ENCODE peak calls at places on chromosomes 6 and 20, in seven cellular contexts. One of them, this sample, is unnamed.

GRCh38 chr6:39166189-39166917 is 51.4 kb upstream of the SAYSD1 start:
- DNase-seq in PC-9: peak
- DNase-seq in heart left ventricle: peak
- DNase-seq in prostate gland: peak
- DNase-seq in MM.1S: peak
- DNase-seq in heart right ventricle: peak
- DNase-seq in brain microvascular endothelial cell: peak
- DNase-seq in this sample: peak

GRCh38 chr6:45148711-45149341 is 179.3 kb upstream of the RUNX2 start:
- DNase-seq in PC-9: no peak
- DNase-seq in heart left ventricle: no peak
- DNase-seq in prostate gland: no peak
- DNase-seq in MM.1S: no peak
- DNase-seq in heart right ventricle: no peak
- DNase-seq in brain microvascular endothelial cell: no peak
- DNase-seq in this sample: no peak

GRCh38 chr6:170102038-170102437 is 188.8 kb downstream of the DLL1 start:
- DNase-seq in PC-9: no peak
- DNase-seq in heart left ventricle: no peak
- DNase-seq in prostate gland: no peak
- DNase-seq in MM.1S: no peak
- DNase-seq in heart right ventricle: no peak
- DNase-seq in brain microvascular endothelial cell: no peak
- DNase-seq in this sample: no peak

GRCh38 chr6:27214126-27214601 is 33.3 kb upstream of the PRSS16 start:
- DNase-seq in PC-9: peak
- DNase-seq in heart left ventricle: no peak
- DNase-seq in prostate gland: no peak
- DNase-seq in MM.1S: no peak
- DNase-seq in heart right ventricle: no peak
- DNase-seq in brain microvascular endothelial cell: peak
- DNase-seq in this sample: no peak

GRCh38 chr20:21291026-21291425 is 12.1 kb upstream of the XRN2 start:
- DNase-seq in PC-9: no peak
- DNase-seq in heart left ventricle: no peak
- DNase-seq in prostate gland: no peak
- DNase-seq in MM.1S: no peak
- DNase-seq in heart right ventricle: no peak
- DNase-seq in brain microvascular endothelial cell: no peak
- DNase-seq in this sample: no peak

GRCh38 chr20:40009542-40009941 is 679.5 kb downstream of the MAFB start:
- DNase-seq in PC-9: no peak
- DNase-seq in heart left ventricle: no peak
- DNase-seq in prostate gland: no peak
- DNase-seq in MM.1S: no peak
- DNase-seq in heart right ventricle: no peak
- DNase-seq in brain microvascular endothelial cell: peak
- DNase-seq in this sample: no peak

GRCh38 chr6:40066372-40066771 is 132.1 kb upstream of the MOCS1 start:
- DNase-seq in PC-9: no peak
- DNase-seq in heart left ventricle: no peak
- DNase-seq in prostate gland: no peak
- DNase-seq in MM.1S: no peak
- DNase-seq in heart right ventricle: no peak
- DNase-seq in brain microvascular endothelial cell: no peak
- DNase-seq in this sample: no peak

GRCh38 chr20:56422131-56422823 is 10.2 kb downstream of the CASS4 start:
- DNase-seq in PC-9: peak
- DNase-seq in heart left ventricle: no peak
- DNase-seq in prostate gland: no peak
- DNase-seq in MM.1S: no peak
- DNase-seq in heart right ventricle: no peak
- DNase-seq in brain microvascular endothelial cell: peak
- DNase-seq in this sample: no peak

GRCh38 chr20:7859371-7859802 is 80.9 kb downstream of the HAO1 start:
- DNase-seq in PC-9: no peak
- DNase-seq in heart left ventricle: peak
- DNase-seq in prostate gland: no peak
- DNase-seq in MM.1S: peak
- DNase-seq in heart right ventricle: no peak
- DNase-seq in brain microvascular endothelial cell: peak
- DNase-seq in this sample: no peak

GRCh38 chr6:127366281-127367022 is 23.0 kb upstream of the ECHDC1 start:
- DNase-seq in PC-9: peak
- DNase-seq in heart left ventricle: peak
- DNase-seq in prostate gland: no peak
- DNase-seq in MM.1S: no peak
- DNase-seq in heart right ventricle: no peak
- DNase-seq in brain microvascular endothelial cell: peak
- DNase-seq in this sample: no peak

GRCh38 chr6:54366647-54367327 is 58.5 kb downstream of the TINAG start:
- DNase-seq in PC-9: peak
- DNase-seq in heart left ventricle: no peak
- DNase-seq in prostate gland: no peak
- DNase-seq in MM.1S: no peak
- DNase-seq in heart right ventricle: no peak
- DNase-seq in brain microvascular endothelial cell: peak
- DNase-seq in this sample: no peak

GRCh38 chr6:136365781-136366354 is 76.2 kb upstream of the BCLAF1 start:
- DNase-seq in PC-9: no peak
- DNase-seq in heart left ventricle: peak
- DNase-seq in prostate gland: peak
- DNase-seq in MM.1S: no peak
- DNase-seq in heart right ventricle: peak
- DNase-seq in brain microvascular endothelial cell: no peak
- DNase-seq in this sample: peak

GRCh38 chr6:157459327-157459726 is 78.3 kb downstream of the ZDHHC14 start:
- DNase-seq in PC-9: no peak
- DNase-seq in heart left ventricle: no peak
- DNase-seq in prostate gland: no peak
- DNase-seq in MM.1S: no peak
- DNase-seq in heart right ventricle: no peak
- DNase-seq in brain microvascular endothelial cell: no peak
- DNase-seq in this sample: no peak

GRCh38 chr6:90136850-90137249 is 159.8 kb downstream of the BACH2 start:
- DNase-seq in PC-9: no peak
- DNase-seq in heart left ventricle: no peak
- DNase-seq in prostate gland: no peak
- DNase-seq in MM.1S: no peak
- DNase-seq in heart right ventricle: no peak
- DNase-seq in brain microvascular endothelial cell: no peak
- DNase-seq in this sample: no peak

GRCh38 chr6:37535701-37536461 is 36.2 kb upstream of the CCDC167 start:
- DNase-seq in PC-9: peak
- DNase-seq in heart left ventricle: no peak
- DNase-seq in prostate gland: peak
- DNase-seq in MM.1S: no peak
- DNase-seq in heart right ventricle: no peak
- DNase-seq in brain microvascular endothelial cell: no peak
- DNase-seq in this sample: no peak

GRCh38 chr6:37540390-37540789 is 40.7 kb upstream of the CCDC167 start:
- DNase-seq in PC-9: no peak
- DNase-seq in heart left ventricle: no peak
- DNase-seq in prostate gland: no peak
- DNase-seq in MM.1S: no peak
- DNase-seq in heart right ventricle: no peak
- DNase-seq in brain microvascular endothelial cell: no peak
- DNase-seq in this sample: no peak

GRCh38 chr6:37536462-37537225 is 37.0 kb upstream of the CCDC167 start:
- DNase-seq in PC-9: no peak
- DNase-seq in heart left ventricle: no peak
- DNase-seq in prostate gland: no peak
- DNase-seq in MM.1S: no peak
- DNase-seq in heart right ventricle: no peak
- DNase-seq in brain microvascular endothelial cell: no peak
- DNase-seq in this sample: no peak

GRCh38 chr6:37539706-37540352 is 40.1 kb upstream of the CCDC167 start:
- DNase-seq in PC-9: no peak
- DNase-seq in heart left ventricle: no peak
- DNase-seq in prostate gland: no peak
- DNase-seq in MM.1S: no peak
- DNase-seq in heart right ventricle: no peak
- DNase-seq in brain microvascular endothelial cell: no peak
- DNase-seq in this sample: no peak

GRCh38 chr6:37538107-37538506 is 38.4 kb upstream of the CCDC167 start:
- DNase-seq in PC-9: peak
- DNase-seq in heart left ventricle: no peak
- DNase-seq in prostate gland: no peak
- DNase-seq in MM.1S: no peak
- DNase-seq in heart right ventricle: no peak
- DNase-seq in brain microvascular endothelial cell: no peak
- DNase-seq in this sample: no peak
- TF ChIP-seq CTCF in PC-9: peak
- TF ChIP-seq CTCF in heart left ventricle: no peak
- TF ChIP-seq CTCF in prostate gland: peak
- TF ChIP-seq CTCF in MM.1S: peak
- TF ChIP-seq CTCF in heart right ventricle: no peak
- TF ChIP-seq CTCF in brain microvascular endothelial cell: peak
- TF ChIP-seq CTCF in this sample: peak

DNA sequence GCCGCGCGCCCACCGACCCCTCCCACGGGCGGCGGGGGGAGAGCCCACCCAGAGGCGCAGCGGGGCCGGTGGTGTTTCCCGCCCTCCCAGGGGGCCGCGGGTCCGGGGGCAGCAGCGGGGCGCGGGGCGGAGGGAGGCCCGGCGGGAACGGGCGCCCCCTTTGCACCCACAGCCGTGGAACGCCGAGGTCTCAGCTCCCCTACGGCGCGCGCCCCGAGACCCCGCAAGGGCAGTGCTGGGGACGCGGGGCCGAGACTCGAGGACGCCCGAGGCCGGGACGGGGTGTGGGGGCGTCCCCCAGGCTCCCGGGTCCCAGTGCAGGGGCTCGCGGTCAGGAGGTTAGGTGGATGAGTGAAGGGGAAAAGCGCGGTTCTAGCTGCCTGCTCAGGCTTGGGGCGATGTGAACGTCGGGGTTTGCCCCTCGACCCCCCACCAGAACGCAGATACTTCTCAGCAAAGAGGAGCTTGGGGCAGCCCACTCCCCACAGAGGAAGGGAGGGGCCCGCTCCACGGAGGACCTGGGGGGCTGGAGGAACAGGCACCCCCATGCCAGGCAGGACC is 65.5 kb upstream of the BHLHE23 start:
- DNase-seq in PC-9: no peak
- DNase-seq in heart left ventricle: peak
- DNase-seq in prostate gland: no peak
- DNase-seq in MM.1S: no peak
- DNase-seq in heart right ventricle: peak
- DNase-seq in brain microvascular endothelial cell: no peak
- DNase-seq in this sample: no peak
- H3K4me3 ChIP-seq in PC-9: no peak
- H3K4me3 ChIP-seq in heart left ventricle: no peak
- H3K4me3 ChIP-seq in prostate gland: no peak
- H3K4me3 ChIP-seq in MM.1S: no peak
- H3K4me3 ChIP-seq in heart right ventricle: no peak
- H3K4me3 ChIP-seq in brain microvascular endothelial cell: no peak
- H3K4me3 ChIP-seq in this sample: no peak

DNA sequence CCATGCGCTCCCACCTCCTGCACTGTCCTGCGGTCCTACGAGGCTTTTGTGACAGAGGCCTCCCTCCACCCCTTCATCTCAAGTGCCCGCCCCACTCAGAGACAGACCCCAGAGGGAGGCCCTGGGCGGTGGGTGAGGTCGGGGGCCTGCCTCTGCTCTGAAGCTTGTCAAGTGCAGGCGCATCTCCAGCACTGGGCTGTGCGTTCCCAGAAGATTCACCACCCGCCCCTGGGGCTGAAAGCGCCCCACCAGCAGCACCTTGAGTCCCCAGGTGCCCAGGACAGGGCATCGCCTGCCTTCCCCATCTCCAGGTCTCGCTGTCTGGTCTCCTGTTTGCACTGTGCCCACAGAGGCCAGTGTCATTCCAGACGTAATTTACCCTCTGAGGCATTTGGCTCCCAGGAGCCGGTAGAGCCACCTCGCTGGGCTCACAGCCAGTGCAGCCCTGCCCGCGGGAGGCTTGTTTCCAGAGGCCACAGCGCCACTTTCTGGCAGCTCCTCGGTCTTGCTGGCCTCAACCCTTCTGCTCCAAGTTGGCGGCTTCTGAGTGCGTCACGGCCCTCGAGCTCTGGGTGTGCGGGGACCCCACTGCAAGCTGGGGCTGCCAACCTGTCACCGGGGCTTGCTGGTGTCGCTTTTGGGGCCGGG is 191.1 kb downstream of the TAF4 start:
- DNase-seq in PC-9: peak
- DNase-seq in heart left ventricle: no peak
- DNase-seq in prostate gland: peak
- DNase-seq in MM.1S: no peak
- DNase-seq in heart right ventricle: peak
- DNase-seq in brain microvascular endothelial cell: no peak
- DNase-seq in this sample: no peak
- TF ChIP-seq CTCF in PC-9: peak
- TF ChIP-seq CTCF in heart left ventricle: peak
- TF ChIP-seq CTCF in prostate gland: peak
- TF ChIP-seq CTCF in MM.1S: no peak
- TF ChIP-seq CTCF in heart right ventricle: no peak
- TF ChIP-seq CTCF in brain microvascular endothelial cell: peak
- TF ChIP-seq CTCF in this sample: no peak

DNA sequence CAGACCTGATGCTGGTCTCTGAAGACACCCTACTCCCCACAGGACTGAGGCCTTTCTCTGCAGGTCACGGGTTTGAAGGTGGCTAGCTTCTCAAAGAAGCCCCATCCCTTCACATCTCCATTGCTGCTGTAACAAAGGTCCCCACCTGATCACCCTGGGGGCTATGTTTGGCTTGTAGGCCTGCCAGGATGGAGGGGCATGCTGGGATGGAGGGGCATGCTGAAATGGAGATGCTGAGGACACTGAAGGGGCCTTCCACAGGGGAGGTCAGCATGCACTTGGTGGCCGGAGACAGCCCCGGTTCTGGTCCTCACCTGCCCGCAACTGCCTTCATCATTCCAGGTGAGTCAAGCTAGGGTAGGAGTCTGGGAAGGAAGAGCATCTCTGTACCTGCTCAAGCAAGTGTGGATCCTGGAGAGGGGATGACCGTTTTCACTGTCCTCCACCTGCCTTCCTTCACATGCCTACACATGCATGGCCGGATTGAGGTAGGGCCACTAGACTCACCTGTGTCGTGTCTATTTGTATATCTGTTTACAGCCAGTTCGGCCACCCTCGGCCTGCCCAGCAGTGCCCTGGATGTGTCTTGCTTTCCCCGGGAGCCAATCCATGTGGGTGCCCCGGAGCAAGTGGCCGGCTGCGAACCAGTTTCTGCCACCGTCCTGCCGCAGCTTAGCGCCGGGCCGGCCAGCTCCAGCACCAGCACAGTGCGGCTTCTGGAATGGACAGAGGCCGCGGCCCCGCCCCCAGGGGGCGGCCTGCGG is 6.0 kb downstream of the L3MBTL1 start:
- DNase-seq in PC-9: no peak
- DNase-seq in heart left ventricle: no peak
- DNase-seq in prostate gland: no peak
- DNase-seq in MM.1S: no peak
- DNase-seq in heart right ventricle: no peak
- DNase-seq in brain microvascular endothelial cell: no peak
- DNase-seq in this sample: no peak
- H3K4me3 ChIP-seq in PC-9: peak
- H3K4me3 ChIP-seq in heart left ventricle: peak
- H3K4me3 ChIP-seq in prostate gland: peak
- H3K4me3 ChIP-seq in MM.1S: peak
- H3K4me3 ChIP-seq in heart right ventricle: peak
- H3K4me3 ChIP-seq in brain microvascular endothelial cell: peak
- H3K4me3 ChIP-seq in this sample: peak